ENCODE peak calls at places on chromosome 7, in six cellular contexts. One of them, this sample, is unnamed.

GRCh38 chr7:101536232-101536631 is 92.9 kb downstream of the MYL10 start:
- DNase-seq in GM23338: no peak
- DNase-seq in HepG2: peak; percentile 74
- DNase-seq in suprapubic skin: no peak
- DNase-seq in esophagus muscularis mucosa: no peak
- DNase-seq in spleen: no peak
- DNase-seq in this sample: no peak

GRCh38 chr7:2510909-2511768 is 8.4 kb upstream of the LFNG start:
- DNase-seq in suprapubic skin: no peak
- DNase-seq in GM23338: no peak
- DNase-seq in HepG2: peak; percentile 56
- DNase-seq in spleen: peak; percentile 94
- DNase-seq in esophagus muscularis mucosa: no peak
- DNase-seq in this sample: peak; percentile 79

GRCh38 chr7:140010194-140010895 is 52.4 kb downstream of the PARP12 start:
- DNase-seq in suprapubic skin: no peak
- DNase-seq in spleen: peak; percentile 21
- DNase-seq in GM23338: no peak
- DNase-seq in HepG2: no peak
- DNase-seq in esophagus muscularis mucosa: no peak
- DNase-seq in this sample: no peak

GRCh38 chr7:135734343-135734689 is 6.3 kb upstream of the SLC13A4 start:
- DNase-seq in HepG2: no peak
- DNase-seq in GM23338: no peak
- DNase-seq in esophagus muscularis mucosa: no peak
- DNase-seq in spleen: no peak
- DNase-seq in suprapubic skin: no peak
- DNase-seq in this sample: no peak

GRCh38 chr7:128954830-128955797 is 17.4 kb downstream of the IRF5 start:
- DNase-seq in suprapubic skin: no peak
- DNase-seq in esophagus muscularis mucosa: no peak
- DNase-seq in HepG2: no peak
- DNase-seq in spleen: no peak
- DNase-seq in GM23338: peak; percentile 46
- DNase-seq in this sample: no peak

GRCh38 chr7:8566016-8566415 is 132.6 kb downstream of the NXPH1 start:
- DNase-seq in esophagus muscularis mucosa: no peak
- DNase-seq in suprapubic skin: no peak
- DNase-seq in GM23338: no peak
- DNase-seq in spleen: no peak
- DNase-seq in HepG2: no peak
- DNase-seq in this sample: no peak

GRCh38 chr7:90266808-90267207 is 21.8 kb downstream of the CFAP69 start:
- DNase-seq in GM23338: no peak
- DNase-seq in esophagus muscularis mucosa: no peak
- DNase-seq in spleen: no peak
- DNase-seq in HepG2: no peak
- DNase-seq in suprapubic skin: no peak
- DNase-seq in this sample: no peak

GRCh38 chr7:135349746-135350145 is 116.1 kb downstream of the STRA8 start:
- DNase-seq in spleen: no peak
- DNase-seq in GM23338: no peak
- DNase-seq in suprapubic skin: no peak
- DNase-seq in HepG2: no peak
- DNase-seq in esophagus muscularis mucosa: no peak
- DNase-seq in this sample: no peak

GRCh38 chr7:46547044-46547443 is 626.0 kb upstream of the IGFBP3 start:
- DNase-seq in spleen: no peak
- DNase-seq in esophagus muscularis mucosa: no peak
- DNase-seq in suprapubic skin: no peak
- DNase-seq in HepG2: no peak
- DNase-seq in GM23338: no peak
- DNase-seq in this sample: no peak

GRCh38 chr7:25886387-25887240 is 265.4 kb upstream of the NFE2L3 start:
- DNase-seq in suprapubic skin: no peak
- DNase-seq in GM23338: no peak
- DNase-seq in spleen: no peak
- DNase-seq in HepG2: no peak
- DNase-seq in esophagus muscularis mucosa: no peak
- DNase-seq in this sample: no peak

GRCh38 chr7:157438121-157439025 is 101.6 kb downstream of the DNAJB6 start:
- DNase-seq in suprapubic skin: peak; percentile 71
- DNase-seq in esophagus muscularis mucosa: no peak
- DNase-seq in HepG2: no peak
- DNase-seq in GM23338: no peak
- DNase-seq in spleen: peak; percentile 47
- DNase-seq in this sample: no peak

GRCh38 chr7:41323811-41324210 is 379.1 kb downstream of the INHBA start:
- DNase-seq in HepG2: no peak
- DNase-seq in suprapubic skin: no peak
- DNase-seq in GM23338: no peak
- DNase-seq in spleen: no peak
- DNase-seq in esophagus muscularis mucosa: no peak
- DNase-seq in this sample: no peak

GRCh38 chr7:88344956-88345832 is 38.5 kb upstream of the STEAP4 start:
- DNase-seq in suprapubic skin: peak; percentile 80
- DNase-seq in spleen: peak; percentile 83
- DNase-seq in HepG2: peak; percentile 6
- DNase-seq in GM23338: peak; percentile 79
- DNase-seq in esophagus muscularis mucosa: no peak
- DNase-seq in this sample: no peak

GRCh38 chr7:94529516-94529915 is 19.9 kb downstream of the CASD1 start:
- DNase-seq in suprapubic skin: no peak
- DNase-seq in esophagus muscularis mucosa: no peak
- DNase-seq in GM23338: no peak
- DNase-seq in spleen: no peak
- DNase-seq in HepG2: no peak
- DNase-seq in this sample: no peak

GRCh38 chr7:40804477-40805215 is 669.8 kb downstream of the SUGCT start:
- DNase-seq in suprapubic skin: no peak
- DNase-seq in GM23338: no peak
- DNase-seq in HepG2: no peak
- DNase-seq in esophagus muscularis mucosa: no peak
- DNase-seq in spleen: no peak
- DNase-seq in this sample: no peak

GRCh38 chr7:88301924-88302323 is 4.8 kb downstream of the STEAP4 start:
- DNase-seq in suprapubic skin: no peak
- DNase-seq in esophagus muscularis mucosa: no peak
- DNase-seq in HepG2: no peak
- DNase-seq in spleen: no peak
- DNase-seq in GM23338: no peak
- DNase-seq in this sample: no peak

GRCh38 chr7:75599244-75599771 is 107.2 kb downstream of the SPDYE5 start:
- DNase-seq in esophagus muscularis mucosa: no peak
- DNase-seq in suprapubic skin: no peak
- DNase-seq in GM23338: peak; percentile 64
- DNase-seq in spleen: no peak
- DNase-seq in HepG2: no peak
- DNase-seq in this sample: no peak

GRCh38 chr7:51160990-51161615 is 155.5 kb downstream of the COBL start:
- DNase-seq in HepG2: peak; percentile 42
- DNase-seq in suprapubic skin: no peak
- DNase-seq in GM23338: peak; percentile 82
- DNase-seq in esophagus muscularis mucosa: no peak
- DNase-seq in spleen: peak; percentile 82
- DNase-seq in this sample: peak; percentile 35

GRCh38 chr7:73683916-73684693 is 708 bp downstream of the BUD23 start:
- DNase-seq in suprapubic skin: no peak
- DNase-seq in spleen: no peak
- DNase-seq in GM23338: no peak
- DNase-seq in esophagus muscularis mucosa: no peak
- DNase-seq in HepG2: no peak
- DNase-seq in this sample: no peak

GRCh38 chr7:77360104-77360503 is 56.0 kb downstream of the GSAP start:
- DNase-seq in GM23338: no peak
- DNase-seq in suprapubic skin: no peak
- DNase-seq in spleen: no peak
- DNase-seq in esophagus muscularis mucosa: no peak
- DNase-seq in HepG2: peak; percentile 92
- DNase-seq in this sample: no peak

GRCh38 chr7:20399516-20399915 is 68.8 kb downstream of the ITGB8 start:
- DNase-seq in suprapubic skin: no peak
- DNase-seq in HepG2: no peak
- DNase-seq in spleen: no peak
- DNase-seq in GM23338: no peak
- DNase-seq in esophagus muscularis mucosa: no peak
- DNase-seq in this sample: no peak

GRCh38 chr7:111860248-111860647 is 298.0 kb upstream of the IMMP2L start:
- DNase-seq in suprapubic skin: no peak
- DNase-seq in spleen: no peak
- DNase-seq in esophagus muscularis mucosa: no peak
- DNase-seq in HepG2: no peak
- DNase-seq in GM23338: no peak
- DNase-seq in this sample: no peak

GRCh38 chr7:128939075-128939860 is 1.5 kb downstream of the IRF5 start:
- DNase-seq in spleen: peak; percentile 81
- DNase-seq in esophagus muscularis mucosa: no peak
- DNase-seq in HepG2: no peak
- DNase-seq in suprapubic skin: peak; percentile 73
- DNase-seq in GM23338: no peak
- DNase-seq in this sample: no peak

GRCh38 chr7:80088705-80089104 is 45.9 kb upstream of the GNAI1 start:
- DNase-seq in GM23338: no peak
- DNase-seq in HepG2: no peak
- DNase-seq in spleen: no peak
- DNase-seq in esophagus muscularis mucosa: no peak
- DNase-seq in suprapubic skin: no peak
- DNase-seq in this sample: no peak

GRCh38 chr7:85185355-85186082 is 1.3 kb downstream of the SEMA3D start:
- DNase-seq in spleen: peak; percentile 79
- DNase-seq in esophagus muscularis mucosa: no peak
- DNase-seq in HepG2: no peak
- DNase-seq in GM23338: peak; percentile 80
- DNase-seq in suprapubic skin: peak; percentile 88
- DNase-seq in this sample: peak; percentile 23

GRCh38 chr7:51141451-51141971 is 175.1 kb downstream of the COBL start:
- DNase-seq in esophagus muscularis mucosa: peak; percentile 83
- DNase-seq in suprapubic skin: no peak
- DNase-seq in spleen: no peak
- DNase-seq in GM23338: peak; percentile 75
- DNase-seq in HepG2: no peak
- DNase-seq in this sample: no peak

GRCh38 chr7:137873979-137874378 is 27.2 kb upstream of the DGKI start:
- DNase-seq in esophagus muscularis mucosa: no peak
- DNase-seq in spleen: no peak
- DNase-seq in suprapubic skin: no peak
- DNase-seq in HepG2: no peak
- DNase-seq in GM23338: no peak
- DNase-seq in this sample: no peak

GRCh38 chr7:137875746-137876145 is 29.0 kb upstream of the DGKI start:
- DNase-seq in GM23338: no peak
- DNase-seq in HepG2: no peak
- DNase-seq in spleen: no peak
- DNase-seq in esophagus muscularis mucosa: no peak
- DNase-seq in suprapubic skin: no peak
- DNase-seq in this sample: no peak

GRCh38 chr7:137877301-137877700 is 30.5 kb upstream of the DGKI start:
- DNase-seq in GM23338: peak; percentile 36
- DNase-seq in HepG2: no peak
- DNase-seq in esophagus muscularis mucosa: no peak
- DNase-seq in spleen: no peak
- DNase-seq in suprapubic skin: no peak
- DNase-seq in this sample: no peak

GRCh38 chr7:137873524-137873923 is 26.8 kb upstream of the DGKI start:
- DNase-seq in esophagus muscularis mucosa: no peak
- DNase-seq in spleen: no peak
- DNase-seq in suprapubic skin: no peak
- DNase-seq in HepG2: no peak
- DNase-seq in GM23338: no peak
- DNase-seq in this sample: no peak

GRCh38 chr7:137874390-137874789 is 27.6 kb upstream of the DGKI start:
- DNase-seq in spleen: no peak
- DNase-seq in esophagus muscularis mucosa: no peak
- DNase-seq in HepG2: no peak
- DNase-seq in suprapubic skin: no peak
- DNase-seq in GM23338: no peak
- DNase-seq in this sample: no peak
- TF ChIP-seq POLR2AphosphoS5 in spleen: no peak
- TF ChIP-seq POLR2AphosphoS5 in esophagus muscularis mucosa: peak; percentile 43
- TF ChIP-seq POLR2AphosphoS5 in HepG2: no peak
- TF ChIP-seq POLR2AphosphoS5 in suprapubic skin: no peak
- TF ChIP-seq POLR2AphosphoS5 in GM23338: no peak
- TF ChIP-seq POLR2AphosphoS5 in this sample: no peak

GRCh38 chr7:70693690-70694356 is 438.1 kb upstream of the GALNT17 start:
- DNase-seq in esophagus muscularis mucosa: peak; percentile 95
- DNase-seq in GM23338: peak; percentile 80
- DNase-seq in suprapubic skin: peak; percentile 85
- DNase-seq in spleen: peak; percentile 86
- DNase-seq in HepG2: no peak
- DNase-seq in this sample: peak; percentile 74
- TF ChIP-seq CTCF in esophagus muscularis mucosa: peak; percentile 37
- TF ChIP-seq CTCF in GM23338: no peak
- TF ChIP-seq CTCF in suprapubic skin: no peak
- TF ChIP-seq CTCF in spleen: no peak
- TF ChIP-seq CTCF in HepG2: no peak
- TF ChIP-seq CTCF in this sample: peak; percentile 41

DNA sequence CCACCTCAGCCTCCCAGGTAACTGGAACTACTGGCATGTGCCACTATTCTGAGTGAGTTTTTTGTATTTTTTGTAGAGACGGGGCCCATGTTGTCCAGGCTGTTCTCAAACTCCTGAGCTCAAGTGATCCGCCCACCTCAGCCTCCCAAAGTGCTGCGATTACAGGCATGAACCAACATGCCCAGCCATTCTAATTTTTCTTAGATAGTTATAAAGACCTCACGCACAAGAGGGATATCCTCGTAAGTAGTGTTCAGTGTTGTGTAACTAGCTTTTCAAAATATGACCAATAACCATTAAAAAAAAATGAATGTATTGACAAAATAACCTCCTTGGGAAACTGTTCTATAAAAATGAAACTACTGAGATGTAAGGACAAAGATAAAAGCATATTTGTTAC is 90.5 kb upstream of the FERD3L start:
- DNase-seq in suprapubic skin: no peak
- DNase-seq in GM23338: no peak
- DNase-seq in spleen: no peak
- DNase-seq in esophagus muscularis mucosa: no peak
- DNase-seq in HepG2: no peak
- DNase-seq in this sample: no peak
- H3K4me3 ChIP-seq in suprapubic skin: no peak overlapping the region
- H3K4me3 ChIP-seq in GM23338: no peak overlapping the region
- H3K4me3 ChIP-seq in spleen: no peak overlapping the region
- H3K4me3 ChIP-seq in esophagus muscularis mucosa: no peak overlapping the region
- H3K4me3 ChIP-seq in HepG2: no peak overlapping the region
- H3K4me3 ChIP-seq in this sample: no peak overlapping the region

DNA sequence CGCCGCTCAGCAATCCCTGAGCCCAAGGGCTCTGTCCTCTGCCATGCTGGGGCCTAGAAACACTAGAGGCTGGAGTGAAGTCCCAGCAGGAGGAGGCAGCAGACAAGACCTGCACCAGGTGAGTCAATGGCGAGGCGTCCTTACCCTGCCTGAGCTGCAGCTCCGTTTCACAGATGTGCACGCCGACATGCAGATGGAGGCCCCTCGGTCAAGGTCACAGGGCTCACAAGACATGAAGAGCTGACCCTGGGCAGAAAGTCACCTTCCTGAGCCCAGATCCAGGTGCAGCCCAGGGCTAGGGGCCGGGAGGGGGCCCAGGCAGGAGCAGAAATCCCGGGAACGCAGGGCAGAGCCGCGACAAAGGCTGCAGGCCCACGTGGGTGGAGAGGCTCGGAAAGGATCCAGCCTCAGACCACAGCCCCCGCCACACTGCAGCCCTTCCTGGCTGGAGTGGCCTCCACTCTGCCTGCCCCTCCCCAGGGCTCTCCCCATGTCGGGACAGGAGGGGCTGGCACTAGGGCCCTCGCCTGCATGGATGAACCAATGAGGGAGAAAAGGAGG is 23.8 kb downstream of the PDGFA start:
- DNase-seq in HepG2: no peak
- DNase-seq in GM23338: no peak
- DNase-seq in suprapubic skin: no peak
- DNase-seq in esophagus muscularis mucosa: no peak
- DNase-seq in spleen: peak; percentile 45
- DNase-seq in this sample: no peak
- TF ChIP-seq POLR2AphosphoS5 in HepG2: no peak
- TF ChIP-seq POLR2AphosphoS5 in GM23338: no peak
- TF ChIP-seq POLR2AphosphoS5 in suprapubic skin: no peak
- TF ChIP-seq POLR2AphosphoS5 in esophagus muscularis mucosa: peak; percentile 11
- TF ChIP-seq POLR2AphosphoS5 in spleen: peak; percentile 23
- TF ChIP-seq POLR2AphosphoS5 in this sample: no peak

This sample was measured in prostate gland.